ENCODE peak calls at places on chromosomes 4 and X, in nine cellular contexts. B is NCI-H1092; G is left cardiac atrium; Q is psoas muscle; U is central memory CD4-positive, alpha-beta T cell; X is NCI-H446; K is fibroblast of the aortic adventitia; F is fibroblast of gingiva; D is upper lobe of right lung. O is an unnamed sample.

GRCh38 chr4:174702974-174703478 is 126.0 kb downstream of the GLRA3 start:
- DNase-seq in D (no peak), U (no peak), X (no peak), B (no peak), G (no peak), Q (no peak), K (peak; percentile 35), F (peak; percentile 38), O (no peak)

GRCh38 chr4:41360911-41361830 is 104.4 kb downstream of the UCHL1 start:
- DNase-seq in D (peak; percentile 74), X (peak; percentile 47), Q (peak; percentile 63), F (peak; percentile 10), G (peak; percentile 48), K (peak; percentile 23), U (no peak), B (peak; percentile 55), O (peak; percentile 20)

GRCh38 chrX:129686422-129686948 is 31.7 kb upstream of the APLN start:
- DNase-seq in X (no peak), G (peak; percentile 50), B (no peak), K (peak; percentile 84), U (no peak), F (peak; percentile 71), Q (peak; percentile 21), D (no peak), O (peak; percentile 34)

GRCh38 chr4:104418313-104418712 is 76.4 kb downstream of the CXXC4 start:
- DNase-seq in G (no peak), Q (no peak), K (no peak), D (no peak), U (no peak), B (no peak), F (no peak), X (no peak), O (no peak)

GRCh38 chr4:40305329-40306193 is 29.6 kb upstream of the CHRNA9 start:
- DNase-seq in B (no peak), D (no peak), X (no peak), Q (no peak), U (peak; percentile 26), K (no peak), G (no peak), F (no peak), O (no peak)

GRCh38 chr4:188246488-188246887 is 107.2 kb downstream of the TRIML1 start:
- DNase-seq in Q (no peak), K (no peak), B (no peak), G (no peak), D (no peak), X (no peak), F (no peak), U (no peak), O (no peak)

GRCh38 chrX:68936608-68937007 is 107.8 kb downstream of the EFNB1 start:
- DNase-seq in U (no peak), X (no peak), B (no peak), K (peak; percentile 82), F (peak; percentile 72), D (no peak), G (no peak), Q (no peak), O (no peak)

GRCh38 chrX:41692162-41692749 is 3.5 kb downstream of the GPR34 start:
- DNase-seq in B (no peak), G (no peak), K (peak; percentile 95), X (no peak), F (peak; percentile 72), D (no peak), U (no peak), Q (no peak), O (no peak)

GRCh38 chr4:9997881-9998280 is 23.4 kb downstream of the SLC2A9 start:
- DNase-seq in D (no peak), Q (no peak), B (no peak), F (no peak), U (no peak), K (no peak), G (no peak), X (no peak), O (no peak)

GRCh38 chr4:183989471-183989870 is 84.4 kb downstream of the STOX2 start:
- DNase-seq in U (no peak), D (no peak), G (no peak), Q (no peak), B (no peak), K (peak; percentile 91), X (no peak), F (peak; percentile 29), O (no peak)

GRCh38 chr4:146436423-146437162 is 85.1 kb downstream of the SLC10A7 start:
- DNase-seq in D (no peak), B (no peak), X (no peak), G (no peak), U (no peak), Q (no peak), F (no peak), K (no peak), O (no peak)

GRCh38 chrX:115018040-115018647 is 728 bp upstream of the IL13RA2 start:
- DNase-seq in U (no peak), G (no peak), F (no peak), K (peak; percentile 26), X (no peak), Q (no peak), D (no peak), B (no peak), O (no peak)

GRCh38 chr4:151407466-151408379 is 1.3 kb upstream of the FHIP1A start:
- DNase-seq in Q (peak; percentile 24), X (no peak), K (no peak), D (peak; percentile 73), G (peak; percentile 34), U (peak; percentile 14), B (no peak), F (no peak), O (peak; percentile 32)

GRCh38 chrX:14616876-14617275 is 87.5 kb downstream of the GLRA2 start:
- DNase-seq in K (peak; percentile 43), G (no peak), X (peak; percentile 45), U (no peak), Q (no peak), D (no peak), F (peak; percentile 30), B (no peak), O (no peak)

GRCh38 chrX:124401696-124402095 is 55.3 kb downstream of the SH2D1A start:
- DNase-seq in B (no peak), G (no peak), X (no peak), F (no peak), Q (no peak), U (no peak), D (no peak), K (no peak), O (no peak)

GRCh38 chr4:8252301-8253173 is 17.0 kb upstream of the HTRA3 start:
- DNase-seq in X (no peak), K (no peak), G (peak; percentile 20), B (no peak), F (no peak), U (no peak), Q (peak; percentile 4), D (no peak), O (no peak)

GRCh38 chr4:27836505-27836904 is 975.9 kb downstream of the STIM2 start:
- DNase-seq in B (no peak), F (peak; percentile 30), D (no peak), U (no peak), X (no peak), Q (no peak), G (no peak), K (no peak), O (no peak)

GRCh38 chr4:113447061-113447460 is 314.5 kb downstream of the CAMK2D start:
- DNase-seq in U (no peak), D (no peak), Q (no peak), F (no peak), K (no peak), G (no peak), B (no peak), X (no peak), O (no peak)

GRCh38 chr4:88137112-88137511 is 21.3 kb downstream of the ABCG2 start:
- DNase-seq in X (no peak), D (no peak), F (no peak), Q (no peak), G (no peak), U (no peak), B (no peak), K (peak; percentile 44), O (no peak)

O was measured in uterus.